ENCODE peak calls at places on chromosomes 2 and 18, in ten cellular contexts. One of them, this sample, is unnamed.

GRCh38 chr2:189260361-189260761 is 80.8 kb upstream of the COL5A2 start:
- DNase-seq in natural killer cell: no peak
- DNase-seq in MCF 10A: no peak
- DNase-seq in Panc1: no peak
- DNase-seq in tibial nerve: no peak
- DNase-seq in cardiac fibroblast: no peak
- DNase-seq in dorsolateral prefrontal cortex: no peak
- DNase-seq in BJ: no peak
- DNase-seq in lower lobe of right lung: no peak
- DNase-seq in neural crest cell: no peak
- DNase-seq in this sample: no peak

GRCh38 chr2:7052404-7052803 is 135.2 kb downstream of the RNF144A start:
- DNase-seq in Panc1: no peak
- DNase-seq in cardiac fibroblast: no peak
- DNase-seq in tibial nerve: no peak
- DNase-seq in BJ: no peak
- DNase-seq in neural crest cell: no peak
- DNase-seq in lower lobe of right lung: no peak
- DNase-seq in natural killer cell: no peak
- DNase-seq in MCF 10A: no peak
- DNase-seq in dorsolateral prefrontal cortex: no peak
- DNase-seq in this sample: no peak

GRCh38 chr2:151410485-151410833 is 757 bp downstream of the RIF1 start:
- DNase-seq in natural killer cell: no peak
- DNase-seq in BJ: no peak
- DNase-seq in MCF 10A: peak
- DNase-seq in lower lobe of right lung: peak
- DNase-seq in cardiac fibroblast: peak
- DNase-seq in Panc1: no peak
- DNase-seq in tibial nerve: peak
- DNase-seq in dorsolateral prefrontal cortex: no peak
- DNase-seq in neural crest cell: no peak
- DNase-seq in this sample: no peak

GRCh38 chr2:233807215-233807865 is 29.2 kb downstream of the MROH2A start:
- DNase-seq in cardiac fibroblast: no peak
- DNase-seq in Panc1: no peak
- DNase-seq in dorsolateral prefrontal cortex: no peak
- DNase-seq in BJ: no peak
- DNase-seq in tibial nerve: no peak
- DNase-seq in natural killer cell: peak
- DNase-seq in lower lobe of right lung: peak
- DNase-seq in neural crest cell: no peak
- DNase-seq in MCF 10A: peak
- DNase-seq in this sample: no peak

GRCh38 chr2:46555011-46555410 is 75.6 kb downstream of the TMEM247 start:
- DNase-seq in tibial nerve: no peak
- DNase-seq in BJ: no peak
- DNase-seq in neural crest cell: peak
- DNase-seq in Panc1: no peak
- DNase-seq in dorsolateral prefrontal cortex: no peak
- DNase-seq in MCF 10A: peak
- DNase-seq in natural killer cell: no peak
- DNase-seq in cardiac fibroblast: no peak
- DNase-seq in lower lobe of right lung: no peak
- DNase-seq in this sample: no peak

GRCh38 chr18:35515460-35516130 is 17.8 kb upstream of the INO80C start:
- DNase-seq in Panc1: no peak
- DNase-seq in natural killer cell: no peak
- DNase-seq in neural crest cell: no peak
- DNase-seq in MCF 10A: no peak
- DNase-seq in cardiac fibroblast: no peak
- DNase-seq in BJ: no peak
- DNase-seq in lower lobe of right lung: no peak
- DNase-seq in tibial nerve: no peak
- DNase-seq in dorsolateral prefrontal cortex: no peak
- DNase-seq in this sample: no peak

GRCh38 chr18:57175550-57175949 is 28.7 kb downstream of the BOD1L2 start:
- DNase-seq in neural crest cell: no peak
- DNase-seq in BJ: no peak
- DNase-seq in lower lobe of right lung: no peak
- DNase-seq in cardiac fibroblast: no peak
- DNase-seq in tibial nerve: no peak
- DNase-seq in MCF 10A: peak
- DNase-seq in natural killer cell: no peak
- DNase-seq in Panc1: no peak
- DNase-seq in dorsolateral prefrontal cortex: no peak
- DNase-seq in this sample: no peak

GRCh38 chr2:189149981-189150380 is 29.6 kb downstream of the COL5A2 start:
- DNase-seq in natural killer cell: no peak
- DNase-seq in Panc1: peak
- DNase-seq in MCF 10A: peak
- DNase-seq in cardiac fibroblast: peak
- DNase-seq in lower lobe of right lung: no peak
- DNase-seq in dorsolateral prefrontal cortex: no peak
- DNase-seq in tibial nerve: no peak
- DNase-seq in BJ: peak
- DNase-seq in neural crest cell: no peak
- DNase-seq in this sample: no peak

GRCh38 chr2:229586746-229587705 is 127.3 kb downstream of the DNER start:
- DNase-seq in tibial nerve: peak
- DNase-seq in BJ: peak
- DNase-seq in neural crest cell: peak
- DNase-seq in lower lobe of right lung: peak
- DNase-seq in natural killer cell: no peak
- DNase-seq in Panc1: peak
- DNase-seq in cardiac fibroblast: peak
- DNase-seq in MCF 10A: peak
- DNase-seq in dorsolateral prefrontal cortex: peak
- DNase-seq in this sample: peak

GRCh38 chr18:3100498-3101132 is 87.7 kb upstream of the LPIN2 start:
- DNase-seq in BJ: no peak
- DNase-seq in dorsolateral prefrontal cortex: no peak
- DNase-seq in neural crest cell: no peak
- DNase-seq in MCF 10A: no peak
- DNase-seq in cardiac fibroblast: no peak
- DNase-seq in tibial nerve: no peak
- DNase-seq in Panc1: no peak
- DNase-seq in lower lobe of right lung: no peak
- DNase-seq in natural killer cell: no peak
- DNase-seq in this sample: no peak

GRCh38 chr2:106839849-106840595 is 45.9 kb downstream of the ST6GAL2 start:
- DNase-seq in natural killer cell: no peak
- DNase-seq in Panc1: no peak
- DNase-seq in BJ: no peak
- DNase-seq in neural crest cell: peak
- DNase-seq in lower lobe of right lung: no peak
- DNase-seq in MCF 10A: no peak
- DNase-seq in tibial nerve: no peak
- DNase-seq in cardiac fibroblast: no peak
- DNase-seq in dorsolateral prefrontal cortex: no peak
- DNase-seq in this sample: no peak

GRCh38 chr18:79582978-79583377 is 96.6 kb upstream of the CTDP1 start:
- DNase-seq in Panc1: no peak
- DNase-seq in neural crest cell: no peak
- DNase-seq in cardiac fibroblast: no peak
- DNase-seq in dorsolateral prefrontal cortex: no peak
- DNase-seq in MCF 10A: no peak
- DNase-seq in BJ: no peak
- DNase-seq in lower lobe of right lung: peak
- DNase-seq in natural killer cell: no peak
- DNase-seq in tibial nerve: no peak
- DNase-seq in this sample: no peak

DNA sequence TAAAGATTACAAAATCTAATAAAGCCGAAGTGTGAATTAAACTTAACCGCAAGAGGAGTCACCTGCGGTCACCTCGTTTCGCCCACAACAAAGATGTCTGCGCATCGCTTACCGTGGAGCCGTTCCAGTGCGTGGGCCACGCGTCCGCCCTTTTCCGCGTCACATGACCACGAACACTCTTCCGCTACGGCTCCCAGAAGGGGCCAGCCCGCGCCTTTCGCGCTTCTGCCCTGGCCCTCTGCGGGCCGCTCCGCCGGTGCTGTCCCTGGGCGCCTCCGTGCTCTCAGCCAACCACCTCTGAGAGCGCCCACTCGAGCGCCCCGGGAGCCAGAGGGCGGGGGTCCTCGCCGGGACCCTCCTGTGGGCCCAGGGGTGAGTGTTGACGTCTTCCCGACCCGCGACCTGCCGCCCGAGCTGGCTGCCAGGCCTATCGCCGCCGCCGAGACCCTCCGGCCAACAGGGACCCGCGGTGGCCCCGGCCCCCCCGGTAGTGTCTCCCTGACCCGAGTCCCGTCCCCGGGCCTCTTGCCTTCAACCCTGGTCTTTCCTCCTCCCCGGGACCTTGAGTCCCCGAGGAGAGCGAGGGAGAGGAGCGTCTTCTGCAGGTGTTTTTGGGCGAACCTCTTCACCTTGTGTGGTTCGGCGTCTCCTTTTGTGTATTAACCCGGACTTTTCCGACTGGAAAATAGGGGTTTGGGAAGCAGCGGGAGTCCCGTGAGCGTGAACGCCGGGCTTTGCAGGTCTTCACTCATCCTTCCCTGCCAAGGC is at the start of gene MFF:
- DNase-seq in dorsolateral prefrontal cortex: peak
- DNase-seq in natural killer cell: peak
- DNase-seq in tibial nerve: peak
- DNase-seq in neural crest cell: peak
- DNase-seq in MCF 10A: peak
- DNase-seq in lower lobe of right lung: peak
- DNase-seq in BJ: peak
- DNase-seq in cardiac fibroblast: peak
- DNase-seq in Panc1: peak
- DNase-seq in this sample: peak
- TF ChIP-seq CTCF in dorsolateral prefrontal cortex: peak
- TF ChIP-seq CTCF in natural killer cell: peak
- TF ChIP-seq CTCF in tibial nerve: peak
- TF ChIP-seq CTCF in neural crest cell: no peak
- TF ChIP-seq CTCF in MCF 10A: peak
- TF ChIP-seq CTCF in lower lobe of right lung: no peak
- TF ChIP-seq CTCF in BJ: no peak
- TF ChIP-seq CTCF in cardiac fibroblast: peak
- TF ChIP-seq CTCF in Panc1: peak
- TF ChIP-seq CTCF in this sample: peak

DNA sequence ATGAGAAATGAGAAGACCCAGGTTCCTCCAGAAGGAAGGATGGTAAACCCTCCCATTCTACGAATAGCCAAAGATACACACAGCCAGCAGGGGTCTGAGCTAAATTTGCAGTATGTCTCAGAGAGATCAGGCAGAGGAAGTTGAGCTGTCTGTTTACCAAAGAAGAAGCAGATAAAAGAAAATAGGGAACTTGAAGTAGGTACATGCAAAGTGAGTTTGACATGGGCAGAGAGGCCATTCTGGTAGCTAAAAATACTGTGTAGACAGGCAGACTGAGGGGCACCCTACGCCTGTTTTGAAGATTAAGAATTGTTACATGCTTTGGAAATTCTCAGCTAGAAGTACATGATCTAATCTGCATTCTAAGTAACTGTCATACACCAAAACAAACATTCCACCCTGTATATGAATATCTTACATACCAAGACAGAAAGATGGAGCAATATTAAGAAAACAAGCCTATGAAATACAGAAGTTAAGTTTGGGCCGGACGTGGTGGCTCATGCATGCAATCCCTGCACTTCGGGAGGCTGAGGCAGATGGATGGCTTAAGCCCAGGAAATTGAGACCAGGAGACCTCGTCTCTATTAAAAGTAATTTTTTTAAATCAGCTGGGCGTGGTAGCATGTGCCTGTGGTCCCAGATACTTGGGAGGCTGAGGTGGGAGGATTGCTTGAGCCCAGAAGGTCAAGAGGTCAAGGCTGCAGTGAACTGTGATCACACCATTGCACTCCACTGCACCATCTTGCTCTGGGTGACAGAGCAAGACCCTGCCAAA is 157.9 kb downstream of the ANKRD44 start:
- DNase-seq in dorsolateral prefrontal cortex: no peak
- DNase-seq in natural killer cell: no peak
- DNase-seq in tibial nerve: no peak
- DNase-seq in MCF 10A: no peak
- DNase-seq in cardiac fibroblast: peak
- DNase-seq in BJ: no peak
- DNase-seq in lower lobe of right lung: peak
- DNase-seq in neural crest cell: no peak
- DNase-seq in Panc1: peak
- DNase-seq in this sample: peak
- TF ChIP-seq CTCF in dorsolateral prefrontal cortex: no peak
- TF ChIP-seq CTCF in natural killer cell: no peak
- TF ChIP-seq CTCF in tibial nerve: no peak
- TF ChIP-seq CTCF in MCF 10A: no peak
- TF ChIP-seq CTCF in cardiac fibroblast: peak
- TF ChIP-seq CTCF in BJ: no peak
- TF ChIP-seq CTCF in lower lobe of right lung: peak
- TF ChIP-seq CTCF in neural crest cell: no peak
- TF ChIP-seq CTCF in Panc1: peak
- TF ChIP-seq CTCF in this sample: peak

DNA sequence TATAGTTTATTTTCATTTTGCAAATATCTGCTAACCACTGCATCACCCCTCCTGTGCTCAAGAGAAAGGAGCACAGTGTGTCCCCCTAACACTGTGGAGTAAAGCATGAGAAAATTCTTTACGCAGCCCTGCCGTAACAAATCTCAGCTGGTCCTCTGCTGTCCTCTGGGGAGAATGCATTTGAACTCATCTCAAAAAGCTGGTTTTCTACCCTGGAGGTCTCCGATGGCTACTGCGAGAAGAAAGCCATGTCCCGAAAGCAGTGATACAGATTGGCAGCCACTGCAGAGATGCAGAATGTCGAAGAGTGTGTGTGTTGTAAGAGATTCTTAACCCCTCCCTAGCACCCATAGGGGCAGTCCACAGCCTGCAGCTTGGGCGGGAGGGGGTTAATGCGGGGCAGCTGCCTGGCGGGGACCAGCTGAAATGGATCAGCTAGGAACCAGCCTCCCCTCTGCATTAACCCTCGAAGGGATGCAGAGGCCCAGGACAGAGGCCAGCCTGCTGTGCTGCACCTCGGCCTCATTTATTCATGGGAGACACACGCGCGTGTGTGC is 236.0 kb downstream of the ZNF516 start:
- DNase-seq in natural killer cell: no peak
- DNase-seq in neural crest cell: no peak
- DNase-seq in MCF 10A: no peak
- DNase-seq in lower lobe of right lung: no peak
- DNase-seq in cardiac fibroblast: peak
- DNase-seq in BJ: no peak
- DNase-seq in dorsolateral prefrontal cortex: no peak
- DNase-seq in Panc1: no peak
- DNase-seq in tibial nerve: no peak
- DNase-seq in this sample: no peak
- TF ChIP-seq CTCF in natural killer cell: no peak
- TF ChIP-seq CTCF in neural crest cell: peak
- TF ChIP-seq CTCF in MCF 10A: no peak
- TF ChIP-seq CTCF in lower lobe of right lung: no peak
- TF ChIP-seq CTCF in cardiac fibroblast: no peak
- TF ChIP-seq CTCF in BJ: peak
- TF ChIP-seq CTCF in dorsolateral prefrontal cortex: no peak
- TF ChIP-seq CTCF in Panc1: no peak
- TF ChIP-seq CTCF in tibial nerve: no peak
- TF ChIP-seq CTCF in this sample: no peak

DNA sequence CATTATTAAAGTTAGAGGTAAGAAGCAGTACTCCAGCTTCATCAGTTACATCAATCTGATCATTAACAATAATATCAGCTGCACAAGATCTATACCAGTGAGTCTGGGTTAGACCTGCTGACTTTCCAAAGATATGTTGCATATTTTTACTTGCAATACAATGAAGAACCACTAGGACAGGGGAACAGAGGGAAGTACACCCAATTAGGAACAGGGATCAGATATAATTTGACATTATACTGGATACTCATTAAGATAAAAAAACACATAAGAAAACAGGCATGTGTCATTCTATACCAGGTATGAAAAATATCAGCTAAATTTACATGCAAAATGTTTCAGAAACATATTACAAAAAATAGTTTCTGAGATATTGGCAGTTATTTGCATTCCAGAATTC is 995.1 kb upstream of the DDX18 start:
- DNase-seq in MCF 10A: no peak
- DNase-seq in tibial nerve: no peak
- DNase-seq in cardiac fibroblast: no peak
- DNase-seq in BJ: no peak
- DNase-seq in lower lobe of right lung: no peak
- DNase-seq in dorsolateral prefrontal cortex: no peak
- DNase-seq in neural crest cell: no peak
- DNase-seq in Panc1: no peak
- DNase-seq in natural killer cell: no peak
- DNase-seq in this sample: no peak
- TF ChIP-seq CTCF in MCF 10A: no peak
- TF ChIP-seq CTCF in tibial nerve: no peak
- TF ChIP-seq CTCF in cardiac fibroblast: peak
- TF ChIP-seq CTCF in BJ: no peak
- TF ChIP-seq CTCF in lower lobe of right lung: no peak
- TF ChIP-seq CTCF in dorsolateral prefrontal cortex: peak
- TF ChIP-seq CTCF in neural crest cell: peak
- TF ChIP-seq CTCF in Panc1: no peak
- TF ChIP-seq CTCF in natural killer cell: no peak
- TF ChIP-seq CTCF in this sample: no peak